ENCODE peak calls at places on chromosome 5, in four cellular contexts. K is GM13977, S is endothelial cell of umbilical vein, R is lung. F is an unnamed sample.

GRCh38 chr5:75330404-75330803 is 6.6 kb upstream of the HMGCR start:
- DNase-seq in S (no peak), R (no peak), K (no peak), F (no peak)

GRCh38 chr5:68419101-68419636 is 203.6 kb downstream of the PIK3R1 start:
- DNase-seq in K (no peak), R (no peak), S (no peak), F (no peak)

GRCh38 chr5:57824047-57824446 is 341.4 kb upstream of the ACTBL2 start:
- DNase-seq in K (no peak), R (no peak), S (no peak), F (no peak)

GRCh38 chr5:172797800-172798199 is 26.8 kb upstream of the DUSP1 start:
- DNase-seq in K (no peak), S (no peak), R (no peak), F (no peak)

GRCh38 chr5:147504001-147504400 is 5.9 kb downstream of the DPYSL3 start:
- DNase-seq in K (no peak), S (peak), R (no peak), F (no peak)

GRCh38 chr5:157506066-157506590 is 46.1 kb downstream of the NIPAL4 start:
- DNase-seq in S (no peak), K (no peak), R (no peak), F (no peak)

GRCh38 chr5:172106511-172107356 is 81.3 kb downstream of the STK10 start:
- DNase-seq in R (peak), S (peak), K (peak), F (peak)

GRCh38 chr5:178457471-178457870 is 132.7 kb downstream of the COL23A1 start:
- DNase-seq in R (no peak), S (no peak), K (no peak), F (no peak)

GRCh38 chr5:43416233-43416987 is 4.2 kb upstream of the CCL28 start:
- DNase-seq in R (no peak), S (no peak), K (no peak), F (no peak)

GRCh38 chr5:122435738-122436137 is 123.7 kb downstream of the SNCAIP start:
- DNase-seq in S (no peak), K (no peak), R (no peak), F (no peak)

GRCh38 chr5:127375124-127375523 is 84.5 kb downstream of the MEGF10 start:
- DNase-seq in S (no peak), K (no peak), R (no peak), F (no peak)

GRCh38 chr5:41306005-41306404 is 92.7 kb upstream of the C6 start:
- DNase-seq in K (no peak), R (no peak), S (no peak), F (no peak)

GRCh38 chr5:82952326-82952725 is 124.9 kb downstream of the TMEM167A start:
- DNase-seq in S (no peak), K (no peak), R (no peak), F (no peak)

GRCh38 chr5:34487956-34488355 is 168.2 kb upstream of the RAI14 start:
- DNase-seq in S (no peak), K (no peak), R (no peak), F (no peak)

GRCh38 chr5:136525546-136525945 is 160.2 kb upstream of the TRPC7 start:
- DNase-seq in S (no peak), R (no peak), K (no peak), F (no peak)

GRCh38 chr5:35180046-35180445 is 50.2 kb downstream of the PRLR start:
- DNase-seq in R (no peak), S (no peak), K (no peak), F (no peak)

GRCh38 chr5:38373733-38374132 is 115.4 kb downstream of the EGFLAM start:
- DNase-seq in R (no peak), S (no peak), K (no peak), F (no peak)

GRCh38 chr5:81140942-81141341 is 92.2 kb upstream of the CKMT2 start:
- DNase-seq in R (no peak), K (no peak), S (peak), F (no peak)

GRCh38 chr5:19713740-19714139 is 274.3 kb downstream of the CDH18 start:
- DNase-seq in K (no peak), S (no peak), R (no peak), F (no peak)

GRCh38 chr5:117149312-117149711 is 574.7 kb upstream of the SEMA6A start:
- DNase-seq in K (no peak), R (no peak), S (no peak), F (no peak)

GRCh38 chr5:131423056-131423455 is 159.2 kb downstream of the CDC42SE2 start:
- DNase-seq in S (peak), R (no peak), K (no peak), F (no peak)

GRCh38 chr5:86675311-86675710 is 57.6 kb downstream of the COX7C start:
- DNase-seq in S (no peak), K (no peak), R (no peak), F (no peak)

GRCh38 chr5:9249231-9249630 is 296.6 kb downstream of the SEMA5A start:
- DNase-seq in S (no peak), K (no peak), R (no peak), F (no peak)

GRCh38 chr5:120466337-120467006 is 2.4 kb downstream of the PRR16 start:
- DNase-seq in K (no peak), R (no peak), S (no peak), F (no peak)

GRCh38 chr5:55226934-55227737 is at the start of gene MCIDAS:
- DNase-seq in K (peak), R (no peak), S (peak), F (peak)

GRCh38 chr5:178866946-178867345 is 7.2 kb downstream of the ZNF354B start:
- DNase-seq in S (no peak), K (no peak), R (no peak), F (no peak)

GRCh38 chr5:41878598-41879305 is 8.5 kb upstream of the OXCT1 start:
- DNase-seq in K (no peak), S (no peak), R (no peak), F (no peak)

GRCh38 chr5:138082033-138082432 is 1.8 kb upstream of the WNT8A start:
- DNase-seq in R (no peak), S (no peak), K (no peak), F (no peak)
- TF ChIP-seq CTCF in R (no peak), S (no peak), K (no peak), F (peak)

DNA sequence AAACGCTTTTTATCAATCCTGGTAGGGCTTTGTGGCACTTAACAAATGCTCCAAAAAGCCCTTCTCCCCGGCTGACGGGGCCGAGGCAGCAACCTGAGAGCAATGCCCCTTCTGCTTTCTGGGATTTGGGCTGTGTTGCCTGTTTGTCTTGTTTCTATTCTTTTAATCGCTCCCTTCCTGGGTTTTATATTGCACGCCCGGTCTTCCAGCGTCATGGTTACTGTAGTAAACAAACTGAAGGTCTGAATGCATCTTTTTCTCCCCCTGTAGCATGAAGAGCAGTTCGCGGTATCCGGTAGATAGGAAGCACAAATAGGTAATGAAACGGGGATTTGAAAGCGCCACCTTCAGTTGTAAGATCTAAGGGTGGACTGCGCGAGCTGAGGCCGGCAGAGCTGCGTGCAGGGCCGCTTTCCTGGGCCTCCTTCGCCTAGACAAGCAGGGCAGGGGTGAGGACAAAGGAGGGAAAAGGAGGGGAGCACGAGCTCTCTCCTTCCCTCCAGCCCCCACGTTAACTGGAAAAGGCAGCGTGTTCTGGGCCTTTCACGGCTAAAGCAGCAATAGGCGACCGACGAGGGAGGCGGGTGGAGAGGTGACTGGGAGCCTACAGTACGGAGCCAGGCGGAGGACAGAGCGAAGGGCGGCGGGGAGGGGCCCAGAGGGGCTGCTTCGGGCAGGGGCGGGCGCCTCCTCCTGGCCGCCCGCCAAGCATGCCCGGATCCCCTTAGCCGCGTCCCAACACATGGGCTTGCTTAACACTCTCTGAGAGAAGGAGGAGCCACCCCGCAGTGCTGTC is 49.3 kb upstream of the ZNF366 start:
- DNase-seq in S (peak), R (peak), K (peak), F (peak)
- TF ChIP-seq CTCF in S (no peak), R (no peak), K (peak), F (peak)

DNA sequence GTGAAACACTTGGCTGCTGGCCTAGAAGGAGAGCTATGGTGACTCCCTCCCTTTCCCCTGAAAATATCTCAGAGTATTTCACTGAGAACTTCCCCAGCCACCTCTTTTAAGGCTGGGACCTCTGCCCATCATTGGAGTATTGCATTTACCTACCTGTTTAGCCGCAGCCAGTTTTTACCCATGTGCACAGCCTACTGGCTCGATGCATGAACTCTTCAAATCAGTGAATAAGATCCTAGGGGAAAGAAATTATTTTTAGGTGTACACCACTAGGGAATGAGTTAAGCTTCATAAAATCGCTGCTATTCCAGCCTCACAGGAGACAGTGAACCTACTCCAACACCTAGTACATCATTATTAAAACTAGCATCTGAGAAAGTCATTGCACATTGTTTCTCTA is 16.8 kb upstream of the FAM174A start:
- DNase-seq in K (no peak), R (no peak), S (no peak), F (no peak)
- TF ChIP-seq CTCF in K (no peak), R (no peak), S (no peak), F (no peak)

DNA sequence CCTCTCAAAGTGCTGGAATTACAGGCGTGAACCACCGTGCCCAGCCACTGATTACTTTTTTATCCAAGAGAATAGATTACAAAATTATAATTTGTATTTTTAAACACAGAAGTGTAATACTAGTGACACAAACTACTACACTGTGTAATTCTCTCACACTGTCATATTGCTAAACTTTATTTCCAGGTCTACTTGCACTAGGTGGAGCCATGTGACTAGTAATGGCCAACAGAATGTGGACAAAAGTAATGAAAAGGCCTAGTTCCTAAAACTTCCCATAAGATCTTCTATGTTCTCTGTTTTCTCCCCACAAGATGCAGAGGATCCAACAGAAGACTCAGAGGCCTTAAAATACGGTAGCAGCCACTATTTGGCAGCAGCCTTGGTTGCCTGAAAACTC is 27.3 kb downstream of the NADK2 start:
- DNase-seq in K (no peak), R (no peak), S (no peak), F (no peak)
- TF ChIP-seq CTCF in K (no peak), R (no peak), S (no peak), F (no peak)

DNA sequence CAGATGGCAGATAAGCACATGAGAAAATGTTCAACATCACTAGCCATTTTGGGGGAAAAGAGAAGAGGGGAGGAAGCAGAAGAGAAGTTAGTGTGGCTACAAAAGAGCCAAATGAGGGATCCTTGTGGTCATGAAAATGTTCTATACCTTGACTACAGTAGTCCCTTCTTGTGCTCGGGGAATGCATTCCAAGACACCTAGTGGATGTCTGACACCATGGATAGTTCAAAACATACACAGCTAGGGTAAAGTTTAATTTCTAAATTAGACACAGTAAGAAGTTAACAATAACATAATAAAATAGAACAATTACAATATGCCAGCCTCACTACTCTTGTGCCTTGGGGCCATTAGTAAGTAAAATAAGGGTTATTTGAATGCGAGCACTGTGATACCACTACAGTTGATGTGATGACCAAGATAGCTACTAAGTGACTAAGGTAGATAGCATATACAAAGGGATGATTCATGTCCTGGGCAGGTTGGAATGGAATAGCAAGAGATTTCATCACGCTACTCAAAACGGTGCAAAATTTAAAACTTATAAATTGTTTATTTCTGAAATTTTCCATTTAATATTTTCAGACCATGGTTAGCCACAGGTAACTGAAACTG is 344.1 kb downstream of the NR2F1-AS1 start:
- DNase-seq in S (no peak), R (no peak), K (no peak), F (no peak)
- TF ChIP-seq CTCF in S (no peak), R (no peak), K (no peak), F (no peak)

DNA sequence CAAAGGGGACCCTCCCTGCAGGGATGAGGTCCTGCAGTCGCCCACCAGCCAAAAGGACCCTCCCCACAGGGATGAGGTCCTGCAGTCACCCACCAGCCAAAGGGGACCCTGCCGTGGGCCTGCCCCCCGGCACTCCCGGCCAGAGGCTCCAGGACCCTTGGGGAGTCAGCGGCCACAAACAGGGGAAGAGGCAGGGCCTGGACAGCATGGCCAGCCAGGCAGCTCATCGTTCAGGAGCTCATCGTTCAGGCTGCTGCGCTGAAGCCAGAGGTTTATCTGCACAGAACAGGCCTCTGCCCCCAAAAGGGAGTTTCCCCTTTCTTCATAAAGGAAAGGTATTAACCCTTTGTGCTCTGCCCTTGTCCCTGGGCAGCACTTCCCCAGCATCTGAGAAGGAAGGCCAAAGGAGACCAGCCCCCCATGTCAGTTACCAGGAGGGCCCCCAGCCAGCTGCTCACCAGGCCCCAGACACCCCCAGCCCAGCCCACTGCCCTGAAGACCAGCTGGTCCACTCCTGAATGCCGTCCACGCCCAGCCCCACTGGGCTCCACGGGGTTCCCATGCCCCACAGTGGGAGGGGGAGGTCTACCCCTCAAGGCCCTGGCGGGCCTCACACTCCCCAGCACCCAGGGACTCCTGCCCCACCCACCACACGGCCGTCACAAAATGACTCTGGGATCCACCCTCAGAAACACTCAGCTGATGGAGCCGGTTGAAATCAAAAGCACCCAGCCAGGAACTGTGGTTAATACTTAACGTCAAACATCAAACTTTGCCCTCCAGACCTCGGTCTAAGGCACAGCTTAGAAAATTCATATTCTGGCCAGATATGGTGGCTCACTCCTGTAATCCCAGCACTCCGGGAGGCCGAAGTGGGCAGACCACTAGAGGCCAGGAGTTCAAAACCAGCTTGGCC is 6.3 kb downstream of the SLC12A7 start:
- DNase-seq in R (no peak), K (peak), S (no peak), F (no peak)
- TF ChIP-seq CTCF in R (no peak), K (no peak), S (no peak), F (no peak)

GRCh38 chr5:101590384-101590783 is 687.3 kb upstream of the ST8SIA4 start:
- DNase-seq in K (peak), R (no peak), S (no peak), F (no peak)
- TF ChIP-seq CTCF in K (peak), R (no peak), S (no peak), F (peak)

GRCh38 chr5:176532795-176533194 is 4.4 kb downstream of the RNF44 start:
- DNase-seq in S (no peak), K (no peak), R (no peak), F (no peak)

GRCh38 chr5:176530406-176530982 is 6.7 kb downstream of the RNF44 start:
- DNase-seq in K (no peak), R (no peak), S (no peak), F (no peak)

GRCh38 chr5:176531902-176532493 is 5.2 kb downstream of the RNF44 start:
- DNase-seq in K (no peak), S (no peak), R (no peak), F (no peak)

GRCh38 chr5:176529824-176530195 is 7.4 kb downstream of the RNF44 start:
- DNase-seq in K (peak), S (no peak), R (no peak), F (no peak)

DNA sequence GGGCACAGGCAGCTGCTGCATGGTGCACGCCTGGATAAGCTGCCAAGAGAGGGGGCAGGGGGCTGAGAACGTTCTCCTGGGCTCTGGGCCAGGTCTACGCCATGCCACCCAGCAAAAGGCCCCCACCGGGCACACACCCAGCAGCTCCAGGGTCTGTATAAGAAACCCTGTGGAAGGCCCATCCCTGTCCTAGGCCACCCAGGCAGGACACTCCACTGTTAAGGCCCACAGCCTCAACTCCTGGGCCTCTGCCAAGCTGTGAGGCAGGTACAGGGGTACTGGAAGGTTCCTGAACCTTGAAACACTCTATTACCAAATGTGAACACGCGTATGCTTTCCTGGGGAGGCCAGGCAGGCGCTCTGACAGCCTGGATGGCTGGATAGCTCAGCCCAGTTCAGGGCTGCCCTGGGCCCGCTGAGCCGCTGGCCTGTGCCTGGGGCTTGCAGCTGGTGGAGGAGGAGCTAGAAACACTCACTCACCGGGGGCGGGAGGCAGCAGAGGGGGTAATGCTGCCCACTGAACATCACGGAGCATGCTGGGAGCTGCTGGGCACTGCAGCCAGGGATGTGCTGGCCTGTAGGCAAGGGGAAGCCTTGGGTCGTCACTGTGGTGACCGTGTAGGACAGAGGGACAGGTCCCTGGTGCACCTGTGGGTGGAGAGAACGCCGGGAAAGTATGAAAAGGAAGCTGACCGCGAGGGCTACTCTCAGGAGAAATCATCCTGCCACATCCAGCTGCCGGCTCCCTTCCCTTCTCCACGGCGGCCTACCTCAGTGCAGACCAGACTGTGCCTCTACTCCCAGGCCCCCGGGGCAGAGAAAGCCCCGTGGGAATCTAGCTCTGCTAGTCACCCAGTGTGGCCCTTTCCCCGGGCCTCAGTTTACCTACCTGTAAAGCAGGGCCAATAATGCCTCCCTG is 6.0 kb downstream of the RNF44 start:
- DNase-seq in R (no peak), S (no peak), K (peak), F (no peak)
- TF ChIP-seq CTCF in R (no peak), S (no peak), K (no peak), F (no peak)

GRCh38 chr5:36606052-36606436 is 362 bp upstream of the SLC1A3 start:
- DNase-seq in R (no peak), S (no peak), K (no peak), F (no peak)

GRCh38 chr5:36600847-36601527 is 5.4 kb upstream of the SLC1A3 start:
- DNase-seq in K (no peak), S (no peak), R (no peak), F (no peak)

GRCh38 chr5:36599986-36600779 is 6.2 kb upstream of the SLC1A3 start:
- DNase-seq in S (no peak), K (no peak), R (no peak), F (no peak)

GRCh38 chr5:36605241-36605640 is 1.2 kb upstream of the SLC1A3 start:
- DNase-seq in K (no peak), R (no peak), S (no peak), F (no peak)

GRCh38 chr5:36602711-36603321 is 3.6 kb upstream of the SLC1A3 start:
- DNase-seq in R (no peak), K (peak), S (no peak), F (no peak)
- TF ChIP-seq CTCF in R (no peak), K (peak), S (no peak), F (no peak)

GRCh38 chr5:168995024-168995423 is 305.9 kb downstream of the SLIT3 start:
- DNase-seq in K (no peak), R (no peak), S (no peak), F (no peak)

GRCh38 chr5:168991311-168991710 is 309.6 kb downstream of the SLIT3 start:
- DNase-seq in R (no peak), K (no peak), S (no peak), F (no peak)

GRCh38 chr5:168989731-168990505 is 311.0 kb downstream of the SLIT3 start:
- DNase-seq in S (no peak), R (no peak), K (no peak), F (no peak)

GRCh38 chr5:168991991-168992390 is 308.9 kb downstream of the SLIT3 start:
- DNase-seq in S (no peak), K (no peak), R (no peak), F (no peak)

GRCh38 chr5:168992687-168993086 is 308.3 kb downstream of the SLIT3 start:
- DNase-seq in S (no peak), R (no peak), K (no peak), F (peak)
- TF ChIP-seq CTCF in S (no peak), R (no peak), K (no peak), F (peak)

F was measured in nephron progenitor cell.